ENCODE peak calls at places on chromosomes 12 and 14, in ten cellular contexts. U, X, F, R, A, M, N, G, J and Y are unnamed samples.

GRCh38 chr12:32437095-32437515 is 37.7 kb downstream of the FGD4 start:
- DNase-seq in U (no peak), X (no peak), F (no peak), R (peak; percentile 85), A (peak; percentile 89), M (no peak), N (no peak), G (no peak), J (peak; percentile 90), Y (peak; percentile 62)

GRCh38 chr12:63668028-63668799 is at the start of gene DPY19L2:
- DNase-seq in U (peak; percentile 72), X (peak; percentile 76), F (peak; percentile 84), R (peak; percentile 28), A (peak; percentile 61), M (peak; percentile 95), N (peak; percentile 24), G (peak; percentile 95), J (peak; percentile 82), Y (peak; percentile 72)

GRCh38 chr14:61219256-61219655 is 61.9 kb downstream of the TMEM30B start:
- DNase-seq in U (no peak), X (no peak), F (no peak), R (peak; percentile 59), A (no peak), M (no peak), N (no peak), G (no peak), J (no peak), Y (no peak)

GRCh38 chr12:59891180-59891579 is 295.4 kb downstream of the SLC16A7 start:
- DNase-seq in U (no peak), X (no peak), F (no peak), R (no peak), A (no peak), M (no peak), N (no peak), G (no peak), J (no peak), Y (no peak)

GRCh38 chr14:54038724-54039123 is 82.1 kb upstream of the BMP4 start:
- DNase-seq in U (no peak), X (no peak), F (no peak), R (peak; percentile 81), A (no peak), M (no peak), N (no peak), G (no peak), J (no peak), Y (no peak)

GRCh38 chr14:90405755-90406154 is 8.9 kb downstream of the CALM1 start:
- DNase-seq in U (no peak), X (no peak), F (no peak), R (no peak), A (no peak), M (no peak), N (no peak), G (peak; percentile 74), J (no peak), Y (no peak)

GRCh38 chr12:130555628-130556485 is 160.2 kb downstream of the RIMBP2 start:
- DNase-seq in U (no peak), X (no peak), F (no peak), R (no peak), A (no peak), M (peak; percentile 92), N (no peak), G (peak; percentile 88), J (no peak), Y (no peak)

GRCh38 chr12:120365675-120366340 is 3.2 kb downstream of the MSI1 start:
- DNase-seq in U (no peak), X (no peak), F (no peak), R (no peak), A (no peak), M (no peak), N (no peak), G (no peak), J (no peak), Y (no peak)

GRCh38 chr12:138171-138897 is 71.8 kb downstream of the IQSEC3 start:
- DNase-seq in U (no peak), X (no peak), F (no peak), R (no peak), A (no peak), M (no peak), N (no peak), G (no peak), J (no peak), Y (no peak)

GRCh38 chr12:127560041-127560478 is 706.9 kb upstream of the TMEM132C start:
- DNase-seq in U (no peak), X (no peak), F (no peak), R (no peak), A (no peak), M (no peak), N (no peak), G (no peak), J (no peak), Y (no peak)

GRCh38 chr14:32233292-32233691 is 30.2 kb upstream of the RNU6-8 start:
- DNase-seq in U (no peak), X (no peak), F (no peak), R (peak; percentile 11), A (no peak), M (no peak), N (no peak), G (no peak), J (no peak), Y (no peak)

GRCh38 chr14:71475916-71476315 is 456.3 kb upstream of the RGS6 start:
- DNase-seq in U (no peak), X (no peak), F (no peak), R (no peak), A (no peak), M (no peak), N (no peak), G (no peak), J (no peak), Y (no peak)

GRCh38 chr12:71392521-71393145 is 47.0 kb upstream of the LGR5 start:
- DNase-seq in U (peak; percentile 1), X (no peak), F (peak; percentile 74), R (peak; percentile 84), A (peak; percentile 50), M (peak; percentile 85), N (peak; percentile 66), G (peak; percentile 64), J (peak; percentile 91), Y (peak; percentile 48)

GRCh38 chr12:90090929-90091651 is 382.5 kb upstream of the ATP2B1 start:
- DNase-seq in U (no peak), X (no peak), F (peak; percentile 76), R (peak; percentile 98), A (peak; percentile 97), M (no peak), N (no peak), G (no peak), J (peak; percentile 90), Y (peak; percentile 71)

GRCh38 chr12:24584032-24584675 is 364.7 kb downstream of the BCAT1 start:
- DNase-seq in U (no peak), X (no peak), F (no peak), R (no peak), A (no peak), M (no peak), N (no peak), G (no peak), J (no peak), Y (no peak)

GRCh38 chr12:131677699-131678098 is 33.2 kb upstream of the SFSWAP start:
- DNase-seq in U (no peak), X (no peak), F (no peak), R (no peak), A (no peak), M (no peak), N (no peak), G (no peak), J (no peak), Y (no peak)

GRCh38 chr14:29039171-29039570 is 272.6 kb downstream of the FOXG1 start:
- DNase-seq in U (no peak), X (no peak), F (no peak), R (peak; percentile 11), A (no peak), M (no peak), N (no peak), G (no peak), J (peak; percentile 57), Y (no peak)

GRCh38 chr14:69152181-69152943 is 557 bp downstream of the DCAF5 start:
- DNase-seq in U (peak; percentile 4), X (peak; percentile 27), F (peak; percentile 70), R (peak; percentile 57), A (no peak), M (no peak), N (peak; percentile 51), G (no peak), J (peak; percentile 85), Y (peak; percentile 26)